ENCODE peak calls at places on chromosomes 11 and 22, in nine cellular contexts. F is A549, V is heart left ventricle, T is Peyer's patch, K is H1, R is body of pancreas, Y is gastrocnemius medialis, E is IMR-90, S is transverse colon. C is an unnamed sample.

GRCh38 chr11:130513132-130513531 is 64.7 kb downstream of the ADAMTS15 start:
- DNase-seq in E (no peak), Y (peak), T (no peak), K (no peak), V (peak), R (no peak), F (no peak), S (peak), C (no peak)

GRCh38 chr11:1001682-1002081 is 34.8 kb downstream of the MUC6 start:
- DNase-seq in K (no peak), F (no peak), E (no peak), T (no peak), Y (no peak), R (no peak), S (no peak), V (no peak), C (no peak)

GRCh38 chr11:83054001-83054400 is 17.7 kb downstream of the RAB30 start:
- DNase-seq in Y (no peak), T (peak), E (no peak), K (no peak), F (no peak), S (no peak), R (no peak), V (no peak), C (no peak)

GRCh38 chr11:26948881-26949280 is 45.0 kb upstream of the FIBIN start:
- DNase-seq in R (no peak), F (no peak), E (peak), V (no peak), K (no peak), S (no peak), Y (no peak), T (no peak), C (no peak)

GRCh38 chr22:30187726-30188407 is 58.7 kb downstream of the LIF start:
- DNase-seq in T (no peak), S (no peak), V (no peak), Y (no peak), R (no peak), K (no peak), F (no peak), E (peak), C (no peak)

GRCh38 chr11:126139541-126140091 is 71.8 kb downstream of the RPUSD4 start:
- DNase-seq in K (no peak), F (no peak), S (no peak), V (peak), E (peak), R (peak), Y (no peak), T (no peak), C (peak)

GRCh38 chr22:25068701-25069100 is 116.2 kb downstream of the KIAA1671 start:
- DNase-seq in Y (no peak), T (peak), K (no peak), S (no peak), F (no peak), V (no peak), R (no peak), E (no peak), C (peak)

GRCh38 chr22:37045958-37046357 is 5.6 kb upstream of the KCTD17 start:
- DNase-seq in V (no peak), T (no peak), F (peak), E (peak), R (no peak), S (no peak), K (no peak), Y (no peak), C (no peak)

GRCh38 chr11:29956076-29956556 is 60.7 kb downstream of the KCNA4 start:
- DNase-seq in R (no peak), F (no peak), Y (no peak), T (no peak), S (no peak), V (no peak), K (no peak), E (no peak), C (no peak)

GRCh38 chr11:23124996-23125395 is 264.7 kb upstream of the CCDC179 start:
- DNase-seq in F (no peak), S (no peak), R (peak), V (no peak), K (no peak), T (no peak), Y (no peak), E (no peak), C (no peak)

GRCh38 chr11:46682773-46683752 is 17.4 kb downstream of the ARHGAP1 start:
- DNase-seq in V (no peak), T (no peak), Y (no peak), F (no peak), R (no peak), S (no peak), E (no peak), K (no peak), C (peak)

GRCh38 chr11:17740649-17741235 is 6.2 kb downstream of the KCNC1 start:
- DNase-seq in F (no peak), S (no peak), V (no peak), K (no peak), E (no peak), Y (no peak), R (no peak), T (no peak), C (peak)

GRCh38 chr11:32426819-32427615 is 8.3 kb downstream of the WT1 start:
- DNase-seq in V (peak), T (no peak), K (no peak), E (no peak), F (no peak), S (no peak), Y (no peak), R (no peak), C (peak)

GRCh38 chr22:24985824-24986214 is 33.3 kb downstream of the KIAA1671 start:
- DNase-seq in E (peak), R (no peak), T (no peak), F (no peak), K (no peak), V (peak), Y (no peak), S (no peak), C (no peak)

GRCh38 chr11:104238916-104239315 is 75.0 kb upstream of the PDGFD start:
- DNase-seq in Y (no peak), V (no peak), R (no peak), K (no peak), E (no peak), F (no peak), T (no peak), S (no peak), C (no peak)

GRCh38 chr22:41411021-41411851 is 29.5 kb downstream of the TEF start:
- DNase-seq in T (no peak), F (no peak), S (no peak), E (no peak), Y (peak), V (no peak), R (peak), K (no peak), C (no peak)

GRCh38 chr11:59839615-59840014 is 5.7 kb downstream of the CBLIF start:
- DNase-seq in V (no peak), F (no peak), R (no peak), K (no peak), S (no peak), Y (no peak), T (no peak), E (no peak), C (no peak)

GRCh38 chr11:76135491-76135890 is 70.8 kb downstream of the WNT11 start:
- DNase-seq in F (no peak), S (no peak), E (no peak), T (no peak), Y (no peak), V (no peak), R (no peak), K (no peak), C (no peak)

GRCh38 chr11:12506502-12506921 is 129.1 kb downstream of the PARVA start:
- DNase-seq in Y (no peak), E (peak), K (no peak), R (no peak), T (no peak), F (no peak), S (no peak), V (no peak), C (no peak)

GRCh38 chr11:124839051-124839971 is 25.9 kb upstream of the ROBO3 start:
- DNase-seq in S (no peak), F (no peak), Y (no peak), R (no peak), K (no peak), V (no peak), E (no peak), T (no peak), C (peak)

DNA sequence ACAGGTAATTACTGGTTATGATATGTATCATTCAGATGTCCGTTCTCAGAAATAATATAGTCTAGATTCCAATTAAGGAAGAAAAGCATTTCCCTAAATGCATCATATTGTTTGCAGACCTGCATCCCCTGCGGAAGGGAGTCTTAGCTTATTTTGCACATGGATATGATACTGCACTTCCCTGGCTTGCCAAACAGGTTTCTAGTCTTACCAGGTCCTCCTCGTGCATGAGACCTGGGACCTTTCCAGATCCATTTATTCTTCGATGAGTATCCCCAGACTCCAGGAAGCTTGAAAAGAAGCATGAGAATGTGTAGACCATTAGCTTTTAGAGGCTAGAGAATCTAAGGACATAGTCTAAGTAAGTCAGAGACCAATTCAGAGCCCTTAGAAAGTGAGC is 30.6 kb downstream of the CYB5R2 start:
- DNase-seq in V (no peak), S (no peak), E (no peak), Y (no peak), K (no peak), F (no peak), R (no peak), T (no peak), C (no peak)
- TF ChIP-seq POLR2A in V (no peak), S (no peak), E (no peak), Y (no peak), K (no peak), F (no peak), R (no peak), T (no peak), C (no peak)

GRCh38 chr11:69172674-69173073 is 16.9 kb downstream of the SMIM38 start:
- DNase-seq in E (peak), Y (no peak), V (no peak), K (no peak), S (no peak), T (no peak), F (peak), R (no peak), C (peak)
- H3K27ac ChIP-seq in E (no peak), Y (no peak), V (no peak), K (no peak), S (no peak), T (no peak), F (no peak), R (no peak), C (no peak)

GRCh38 chr22:19035474-19036228 is 86.6 kb downstream of the DGCR2 start:
- DNase-seq in V (no peak), Y (no peak), E (no peak), T (no peak), R (no peak), S (no peak), F (peak), K (no peak), C (no peak)
- TF ChIP-seq POLR2A in V (no peak), Y (no peak), E (no peak), T (no peak), R (no peak), S (no peak), F (no peak), K (no peak), C (no peak)

DNA sequence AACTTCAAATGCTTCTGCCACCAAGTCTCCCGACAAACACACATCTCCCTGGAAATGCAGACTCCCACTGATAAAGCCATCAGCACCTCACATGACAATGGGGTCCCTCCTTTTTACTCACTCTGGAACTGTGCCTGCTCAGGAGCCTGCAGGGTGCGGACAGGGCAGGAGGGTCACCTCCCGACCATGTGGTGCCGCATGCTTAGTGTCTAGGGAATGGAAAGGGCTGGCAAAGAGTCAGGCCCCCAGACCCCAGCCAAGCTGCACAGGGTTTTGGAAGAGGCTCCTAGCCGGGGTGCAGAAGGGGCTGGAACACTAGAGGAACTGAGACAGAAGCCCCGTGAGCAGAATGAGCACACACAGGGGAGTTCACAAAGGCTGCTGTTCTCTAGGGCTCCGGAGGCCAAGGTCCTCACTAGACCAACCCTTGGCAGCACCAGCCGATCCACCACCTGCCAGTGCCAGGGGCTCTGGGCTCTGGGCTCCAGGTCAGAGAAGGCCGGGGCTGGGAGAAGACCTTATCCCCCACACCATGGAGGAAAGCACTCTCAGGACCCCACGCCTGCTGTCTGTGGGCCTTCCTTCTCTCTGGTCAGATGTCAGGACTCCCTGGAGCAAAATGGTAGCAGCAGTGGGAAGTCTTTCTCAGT is 125.1 kb upstream of the FGF3 start:
- DNase-seq in F (no peak), Y (no peak), V (no peak), K (no peak), E (no peak), S (no peak), R (no peak), T (no peak), C (peak)
- H3K27ac ChIP-seq in F (no peak), Y (no peak), V (peak), K (no peak), E (no peak), S (no peak), R (no peak), T (no peak), C (no peak)

DNA sequence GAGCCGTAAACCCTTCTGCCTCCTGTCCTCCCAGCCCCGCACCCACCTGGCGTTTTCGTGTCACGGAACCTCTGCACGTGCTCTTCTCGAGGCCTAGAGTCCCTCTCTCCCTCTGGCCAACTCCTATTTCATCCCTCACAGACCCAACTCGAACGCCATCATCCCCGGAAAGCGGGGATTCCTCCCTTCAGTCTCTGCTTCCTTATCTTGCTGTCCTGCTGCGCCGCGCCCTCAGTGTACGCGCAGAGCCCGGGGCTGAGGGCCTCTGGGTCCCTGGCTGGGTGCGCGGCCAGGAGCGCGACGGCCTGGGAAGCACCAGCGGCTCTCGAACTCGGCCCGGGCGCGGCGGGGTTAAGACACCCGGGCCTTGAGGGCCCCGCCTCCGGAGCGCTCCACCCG is 472 bp upstream of the ATG16L2 start:
- DNase-seq in F (peak), T (peak), R (peak), E (peak), V (peak), S (peak), K (no peak), Y (peak), C (peak)
- TF ChIP-seq POLR2A in F (peak), T (peak), R (peak), E (peak), V (no peak), S (no peak), K (no peak), Y (peak), C (peak)

GRCh38 chr22:19897726-19898515 is 43.2 kb upstream of the GNB1L start:
- DNase-seq in K (no peak), E (no peak), R (no peak), S (no peak), F (no peak), Y (no peak), T (no peak), V (no peak), C (peak)
- H3K27ac ChIP-seq in K (no peak), E (no peak), R (no peak), S (no peak), F (no peak), Y (no peak), T (no peak), V (no peak), C (no peak)

GRCh38 chr22:49970528-49971231 is 10.1 kb downstream of the PIM3 start:
- DNase-seq in K (peak), V (peak), S (peak), T (peak), R (peak), Y (peak), E (peak), F (peak), C (peak)
- TF ChIP-seq POLR2A in K (no peak), V (no peak), S (peak), T (peak), R (peak), Y (peak), E (peak), F (peak), C (peak)